ENCODE peak calls at places on chromosomes 6 and 20, in four cellular contexts. Z, E, I and L are unnamed samples.

GRCh38 chr20:60862601-60863000 is 389.5 kb upstream of the CDH4 start:
- DNase-seq in Z (no peak), E (no peak), I (no peak), L (no peak)

GRCh38 chr6:138685781-138686180 is 87.8 kb upstream of the CCDC28A start:
- DNase-seq in I (no peak), E (no peak), Z (no peak), L (no peak)

GRCh38 chr20:35344354-35344837 is 52.2 kb upstream of the FAM83C start:
- DNase-seq in I (peak; percentile 97), Z (peak; percentile 84), E (no peak), L (no peak)

GRCh38 chr6:155861821-155862220 is 406.2 kb upstream of the NOX3 start:
- DNase-seq in E (no peak), Z (no peak), I (peak; percentile 9), L (no peak)

GRCh38 chr6:154593122-154593521 is 82.6 kb upstream of the CNKSR3 start:
- DNase-seq in Z (no peak), I (no peak), E (no peak), L (no peak)

GRCh38 chr6:29426654-29427053 is 11.9 kb downstream of the OR12D1 start:
- DNase-seq in E (no peak), Z (no peak), I (no peak), L (no peak)

GRCh38 chr6:37239511-37239910 is 18.1 kb upstream of the TBC1D22B start:
- DNase-seq in E (no peak), I (peak; percentile 88), Z (no peak), L (no peak)

GRCh38 chr6:153511896-153512496 is 380.9 kb upstream of the RGS17 start:
- DNase-seq in E (no peak), I (peak; percentile 55), Z (peak; percentile 51), L (no peak)

GRCh38 chr6:13331516-13332348 is 3.4 kb upstream of the TBC1D7 start:
- DNase-seq in Z (peak; percentile 39), E (no peak), I (peak; percentile 58), L (no peak)
- TF ChIP-seq CTCF in Z (peak; percentile 56), E (peak; percentile 81), I (peak; percentile 63), L (peak; percentile 54)

DNA sequence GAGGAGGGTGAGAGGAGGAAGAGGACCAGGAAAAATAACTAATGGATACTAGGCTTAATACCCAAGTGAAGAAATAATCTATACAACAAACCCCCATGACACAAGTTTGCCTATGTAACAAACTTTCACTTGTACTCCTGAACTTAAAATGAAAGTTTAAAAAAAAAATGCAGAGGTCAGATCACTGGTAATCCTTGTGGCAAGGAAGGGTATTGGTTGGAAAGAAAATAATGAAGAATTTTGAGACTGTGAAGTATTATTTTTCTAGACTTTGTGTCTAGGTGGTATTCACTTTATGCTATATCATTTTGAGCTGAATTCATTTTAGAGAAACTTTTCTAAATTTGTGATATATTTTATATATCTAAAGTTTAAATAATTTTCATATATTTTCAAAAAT is 547.5 kb downstream of the MMUT start:
- DNase-seq in E (no peak), Z (no peak), I (no peak), L (no peak)
- TF ChIP-seq CTCF in E (no peak), Z (no peak), I (peak; percentile 6), L (no peak)

DNA sequence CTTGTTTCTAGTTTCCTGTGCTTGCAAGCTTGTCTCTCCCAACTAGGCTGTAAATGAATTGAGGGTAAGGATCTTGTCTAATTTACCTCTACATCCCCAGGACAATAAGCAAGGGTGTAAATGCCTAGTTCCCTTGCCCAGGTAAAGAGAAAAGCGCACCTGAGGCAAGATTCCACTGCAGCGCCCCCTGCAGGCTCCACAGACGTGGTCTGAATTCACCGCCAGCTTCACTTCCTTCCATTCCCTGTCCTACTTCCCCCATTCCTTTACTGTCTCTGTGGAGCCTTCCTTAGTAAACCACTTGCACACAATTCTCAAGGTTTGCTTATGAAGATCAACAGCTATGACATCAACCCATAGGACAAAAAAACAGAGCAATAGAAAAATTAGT is 42.3 kb downstream of the ANKEF1 start:
- DNase-seq in Z (no peak), E (no peak), I (no peak), L (no peak)
- TF ChIP-seq CTCF in Z (peak; percentile 39), E (no peak), I (peak; percentile 42), L (peak; percentile 24)

DNA sequence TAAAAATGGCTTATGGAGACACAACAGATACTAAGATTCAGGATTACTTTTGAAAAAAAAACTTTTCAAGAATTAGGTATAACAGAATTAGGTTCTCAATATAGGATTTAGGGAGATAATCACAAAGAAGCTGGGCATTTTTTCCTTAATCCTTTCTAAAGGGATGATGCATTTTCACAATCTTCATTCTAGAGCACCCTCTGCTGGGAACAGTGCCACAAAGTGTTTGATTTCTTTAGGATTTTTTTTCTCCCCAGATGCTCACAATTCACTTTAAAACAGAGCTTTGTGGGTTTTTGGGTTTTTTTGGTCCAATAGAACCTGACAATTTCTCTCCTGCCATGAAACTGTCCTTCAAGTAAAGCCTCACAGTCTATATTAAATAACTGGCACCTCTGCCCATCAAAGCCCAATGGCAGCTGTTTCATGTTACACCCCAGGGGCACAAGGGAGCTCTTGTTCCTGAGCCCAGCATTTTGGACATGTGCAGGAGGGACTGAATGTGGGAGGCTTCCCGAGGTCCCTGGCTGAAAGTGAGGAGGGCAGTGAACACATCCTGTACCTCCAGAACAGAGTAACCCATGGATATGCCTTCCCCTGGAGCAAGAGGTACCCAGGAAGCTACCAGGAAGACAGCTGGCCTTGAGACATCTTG is 39.7 kb downstream of the PREP start:
- DNase-seq in E (no peak), Z (peak; percentile 52), I (peak; percentile 62), L (no peak)
- TF ChIP-seq CTCF in E (no peak), Z (peak; percentile 49), I (peak; percentile 54), L (peak; percentile 80)

DNA sequence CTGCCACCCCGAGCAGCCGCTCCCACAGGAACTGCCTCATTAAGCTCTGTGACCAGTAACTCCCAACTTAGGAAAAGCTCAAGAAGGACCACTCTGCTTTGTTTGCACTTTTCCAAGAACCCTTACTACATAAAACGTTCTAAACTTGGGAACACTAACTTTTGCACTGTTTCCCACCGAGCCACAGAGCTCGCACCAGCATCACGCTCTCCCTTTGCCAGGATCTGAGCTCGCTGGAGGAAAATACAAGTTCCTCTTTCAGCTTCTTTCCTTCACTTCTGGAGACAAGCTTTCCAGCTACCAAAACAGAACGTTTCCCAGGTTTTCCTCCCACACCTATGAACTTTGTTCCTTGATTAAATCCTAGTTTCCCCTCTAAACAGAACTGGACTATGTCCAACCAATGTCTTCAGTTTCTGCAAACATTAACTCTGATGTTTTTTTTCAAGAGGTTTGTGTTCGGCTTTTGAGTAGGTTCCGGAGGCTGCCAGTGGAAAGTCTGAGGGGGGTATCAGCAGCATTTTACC is 135.3 kb downstream of the LY86 start:
- DNase-seq in Z (no peak), E (no peak), I (no peak), L (no peak)
- TF ChIP-seq CTCF in Z (no peak), E (no peak), I (no peak), L (no peak)

GRCh38 chr6:52162940-52163908 is 23.0 kb upstream of the IL17A start:
- DNase-seq in Z (peak; percentile 4), I (peak; percentile 19), E (no peak), L (no peak)
- TF ChIP-seq CTCF in Z (peak; percentile 46), I (peak; percentile 39), E (peak; percentile 58), L (peak; percentile 54)

GRCh38 chr6:76876922-76877553 is 586.3 kb downstream of the HTR1B start:
- DNase-seq in E (no peak), I (peak; percentile 68), Z (peak; percentile 38), L (no peak)
- TF ChIP-seq CTCF in E (no peak), I (peak; percentile 47), Z (peak; percentile 37), L (no peak)